ENCODE peak calls at places on chromosomes 12 and 14, in four cellular contexts. H is neuronal stem cell, Q is NCI-H1092 treated with DMSO at 0.1 percent for 48 hours, D is M059J. B is an unnamed sample.

GRCh38 chr12:8556748-8557147 is 16.0 kb upstream of the CLEC4E start:
- DNase-seq in H (no peak), Q (no peak), D (no peak), B (no peak)

GRCh38 chr14:96501746-96502620 is at the start of gene PAPOLA:
- DNase-seq in H (peak; percentile 92), Q (peak; percentile 95), D (peak; percentile 88), B (peak; percentile 92)

GRCh38 chr12:21843795-21844194 is 69.3 kb upstream of the KCNJ8 start:
- DNase-seq in H (no peak), Q (no peak), D (no peak), B (no peak)

GRCh38 chr14:49946320-49947141 is 53.6 kb downstream of the ARF6 start:
- DNase-seq in H (no peak), Q (peak; percentile 74), D (peak; percentile 88), B (peak; percentile 35)

GRCh38 chr14:28577187-28577586 is 189.4 kb upstream of the FOXG1 start:
- DNase-seq in H (no peak), Q (no peak), D (peak; percentile 11), B (no peak)

GRCh38 chr12:50615534-50616296 is 110.9 kb downstream of the DIP2B start:
- DNase-seq in H (no peak), Q (no peak), D (peak; percentile 79), B (no peak)

GRCh38 chr12:122860854-122861585 is 25.8 kb downstream of the HIP1R start:
- DNase-seq in H (no peak), Q (no peak), D (no peak), B (no peak)

GRCh38 chr14:86501611-86502010 is 971.7 kb downstream of the FLRT2 start:
- DNase-seq in H (no peak), Q (no peak), D (no peak), B (no peak)

GRCh38 chr14:101849640-101850039 is 88.1 kb downstream of the PPP2R5C start:
- DNase-seq in H (no peak), Q (no peak), D (no peak), B (no peak)

GRCh38 chr12:111063296-111064026 is 143.1 kb upstream of the MYL2 start:
- DNase-seq in H (no peak), Q (no peak), D (peak; percentile 13), B (no peak)